ENCODE peak calls at places on chromosomes 16 and 17, in ten cellular contexts. Z, P, K, N, O, T, V, S, C and R are unnamed samples.

GRCh38 chr17:63700528-63701441 is 860 bp upstream of the LIMD2 start:
- DNase-seq in O (peak; percentile 72), S (peak; percentile 37), P (peak; percentile 65), C (no peak), K (peak; percentile 83), T (no peak), N (peak; percentile 27), Z (no peak), V (no peak), R (no peak)

GRCh38 chr16:54282202-54282922 is 4.2 kb downstream of the IRX3 start:
- DNase-seq in Z (peak; percentile 78), C (peak; percentile 71), S (peak; percentile 44), N (peak; percentile 71), K (no peak), P (no peak), T (peak; percentile 73), V (peak; percentile 15), O (peak; percentile 84), R (peak; percentile 84)

GRCh38 chr16:84547539-84548058 is 43.1 kb upstream of the MEAK7 start:
- DNase-seq in P (no peak), C (no peak), S (no peak), N (no peak), T (no peak), K (no peak), Z (no peak), V (no peak), O (peak; percentile 58), R (no peak)

GRCh38 chr16:56792960-56793359 is 63.0 kb downstream of the NUP93 start:
- DNase-seq in Z (no peak), S (no peak), O (no peak), P (no peak), T (no peak), K (no peak), N (no peak), C (no peak), V (no peak), R (no peak)

GRCh38 chr17:72804949-72805348 is 287.5 kb downstream of the SLC39A11 start:
- DNase-seq in T (no peak), K (no peak), O (no peak), N (no peak), C (no peak), V (no peak), S (no peak), Z (no peak), P (no peak), R (no peak)

GRCh38 chr16:67542464-67542863 is 13.8 kb downstream of the RIPOR1 start:
- DNase-seq in P (peak; percentile 91), C (no peak), T (peak; percentile 87), N (peak; percentile 40), O (peak; percentile 52), Z (no peak), V (peak; percentile 59), K (peak; percentile 76), S (peak; percentile 55), R (no peak)

GRCh38 chr17:18920911-18921441 is 31.0 kb upstream of the SLC5A10 start:
- DNase-seq in O (no peak), C (no peak), V (no peak), Z (no peak), N (no peak), K (no peak), T (no peak), P (no peak), S (peak; percentile 15), R (no peak)

GRCh38 chr16:28063047-28063521 is 430 bp downstream of the GSG1L start:
- DNase-seq in V (no peak), N (no peak), T (no peak), C (no peak), S (no peak), K (no peak), P (no peak), Z (no peak), O (peak; percentile 60), R (no peak)

GRCh38 chr16:64311241-64311640 is 810.6 kb downstream of the CDH11 start:
- DNase-seq in V (no peak), Z (no peak), C (no peak), K (no peak), P (no peak), O (no peak), T (no peak), S (no peak), N (no peak), R (no peak)

GRCh38 chr17:30344283-30345088 is 10.6 kb upstream of the TMIGD1 start:
- DNase-seq in T (peak; percentile 43), V (no peak), N (peak; percentile 71), S (peak; percentile 72), O (no peak), C (peak; percentile 82), K (no peak), Z (peak; percentile 48), P (no peak), R (no peak)

GRCh38 chr17:61492759-61493526 is 40.7 kb downstream of the TBX4 start:
- DNase-seq in Z (no peak), V (no peak), O (no peak), P (no peak), N (no peak), K (no peak), C (no peak), S (no peak), T (no peak), R (no peak)

GRCh38 chr16:57679768-57680167 is 11.7 kb downstream of the ADGRG3 start:
- DNase-seq in S (no peak), K (no peak), V (no peak), P (no peak), O (no peak), Z (no peak), N (no peak), C (no peak), T (no peak), R (peak; percentile 4)

GRCh38 chr17:43085489-43085888 is 39.7 kb downstream of the BRCA1 start:
- DNase-seq in T (no peak), O (no peak), V (peak; percentile 12), Z (no peak), K (no peak), P (no peak), S (no peak), C (no peak), N (no peak), R (no peak)

GRCh38 chr16:69408451-69408850 is 16.0 kb upstream of the CYB5B start:
- DNase-seq in O (no peak), T (no peak), Z (no peak), N (peak; percentile 61), S (peak; percentile 81), V (peak; percentile 93), K (no peak), P (no peak), C (no peak), R (no peak)

GRCh38 chr16:85396879-85397871 is 215.9 kb upstream of the GSE1 start:
- DNase-seq in C (no peak), S (no peak), P (peak; percentile 61), O (peak; percentile 53), V (no peak), N (no peak), Z (no peak), K (peak; percentile 65), T (peak; percentile 70), R (no peak)

GRCh38 chr17:11889266-11889665 is 108.0 kb downstream of the ZNF18 start:
- DNase-seq in P (no peak), Z (no peak), N (no peak), K (no peak), O (no peak), C (no peak), S (no peak), V (no peak), T (no peak), R (no peak)
- TF ChIP-seq POLR2AphosphoS5 in P (no peak), Z (no peak), N (no peak), K (no peak), O (no peak), C (no peak), S (no peak), V (no peak), T (no peak), R (no peak)

DNA sequence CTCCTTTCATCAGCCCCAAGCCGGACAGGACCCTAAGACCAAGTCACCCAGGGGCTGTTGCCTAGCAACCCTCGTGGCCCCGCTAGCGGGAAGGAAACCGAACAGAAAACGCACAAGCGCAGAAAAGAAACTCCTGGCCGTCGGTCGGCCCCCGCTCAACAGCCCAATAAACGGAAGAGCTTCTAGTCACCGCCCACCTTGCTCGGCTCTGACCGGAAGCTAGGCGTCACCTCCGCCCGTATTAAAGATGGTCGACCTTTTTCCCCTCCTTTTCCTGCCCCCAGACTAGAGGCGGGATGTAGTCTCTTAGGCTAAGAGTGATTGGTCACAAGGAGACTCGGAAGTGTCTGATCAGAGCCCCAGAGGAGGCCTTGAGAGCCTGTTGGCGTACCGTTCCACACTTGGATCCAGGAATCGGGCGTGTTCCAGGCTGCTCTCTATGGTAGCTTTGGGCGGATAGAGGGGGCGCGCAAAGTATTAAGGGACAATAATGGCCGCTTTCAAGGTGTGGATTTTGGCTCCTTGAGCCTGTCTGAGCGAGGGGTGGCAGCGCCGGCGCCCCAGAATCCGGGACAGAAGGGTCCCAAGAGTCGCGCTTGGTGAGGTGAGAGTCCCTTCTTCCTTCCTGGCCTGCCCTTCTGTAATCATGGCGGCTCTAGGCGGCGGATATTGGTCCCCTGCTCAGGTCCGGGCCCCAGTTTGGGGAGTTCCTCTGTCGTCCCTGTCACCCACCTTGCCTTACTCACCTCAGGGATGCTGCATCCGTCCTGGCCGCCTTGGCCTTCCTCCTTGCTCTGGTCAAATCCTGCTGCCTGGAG is at the start of the genes DHX38 and TXNL4B:
- DNase-seq in V (peak; percentile 99), O (peak; percentile 85), P (peak; percentile 92), S (peak; percentile 95), T (peak; percentile 98), C (peak; percentile 97), Z (peak; percentile 96), K (peak; percentile 97), N (peak; percentile 95), R (peak; percentile 96)
- TF ChIP-seq POLR2A in V (peak; percentile 68), O (peak; percentile 89), P (peak; percentile 67), S (peak; percentile 87), T (peak; percentile 86), C (peak; percentile 81), Z (peak; percentile 83), K (peak; percentile 74), N (no peak), R (peak; percentile 46)

DNA sequence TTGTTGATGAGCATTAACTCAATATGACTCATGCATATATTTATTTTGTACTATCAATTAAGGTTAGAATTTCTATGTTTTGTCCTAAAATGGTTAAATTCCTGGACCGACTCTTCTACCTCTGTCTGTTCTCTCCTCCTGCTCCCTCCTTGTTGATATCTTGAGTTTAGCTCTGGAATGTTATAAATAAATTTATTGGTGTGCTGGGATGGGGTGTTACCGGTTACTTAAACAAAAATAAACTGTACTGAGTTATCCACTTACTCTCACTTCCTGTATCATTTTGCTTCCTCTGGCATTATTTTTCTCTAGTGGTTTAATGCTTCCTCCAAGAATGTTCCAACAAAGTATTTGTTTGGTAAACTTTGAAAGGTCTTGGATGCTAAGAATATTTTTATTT is 120.1 kb downstream of the ABCA8 start:
- DNase-seq in N (no peak), Z (no peak), O (no peak), T (no peak), V (no peak), P (no peak), C (no peak), S (no peak), K (no peak), R (no peak)
- TF ChIP-seq POLR2AphosphoS5 in N (no peak), Z (no peak), O (no peak), T (no peak), V (no peak), P (no peak), C (peak; percentile 53), S (no peak), K (no peak), R (no peak)

DNA sequence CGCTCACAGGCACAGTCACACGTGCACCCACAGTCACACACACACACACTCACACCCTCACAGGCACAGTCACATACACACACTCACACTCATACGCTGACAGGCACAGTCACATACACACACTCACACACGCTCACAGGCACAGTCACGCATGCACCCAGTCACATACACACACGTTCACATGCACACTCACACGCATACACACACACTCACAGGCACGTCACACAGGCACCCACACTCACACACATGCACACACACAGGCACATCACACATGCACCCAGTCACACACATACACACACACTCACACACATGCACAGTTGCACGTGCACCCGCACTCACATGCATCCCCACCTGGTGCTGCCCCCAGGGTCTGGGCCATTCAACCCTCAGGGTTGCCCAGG is 46.1 kb upstream of the CBFA2T3 start:
- DNase-seq in N (no peak), S (no peak), V (no peak), P (no peak), Z (no peak), C (no peak), K (peak; percentile 40), O (no peak), T (no peak), R (peak; percentile 60)
- TF ChIP-seq POLR2A in N (no peak), S (no peak), V (no peak), P (no peak), Z (no peak), C (no peak), K (no peak), O (no peak), T (no peak), R (no peak)